ENCODE peak calls at places on chromosomes 16 and 17, in ten cellular contexts. X is mesothelial cell of epicardium; C is RKO; L is transverse colon; P is germinal center; Q is endothelial cell; T is RWPE1; Y is NCI-H1105 treated with DMSO at 0.1 percent for 48 hours; G is Peyer's patch; A is activated CD4-positive, alpha-beta T cell treated with anti-CD3 and anti-CD28 coated beads for 48 hours. Z is an unnamed sample.

GRCh38 chr16:66551362-66551761 is 1.0 kb upstream of the CKLF start:
- DNase-seq in T (no peak), A (peak; percentile 74), C (peak; percentile 84), P (peak; percentile 69), L (peak; percentile 60), Y (no peak), X (no peak), G (no peak), Q (peak; percentile 37), Z (no peak)

GRCh38 chr17:13415877-13416416 is 185.8 kb downstream of the HS3ST3A1 start:
- DNase-seq in C (peak; percentile 18), G (no peak), P (no peak), Y (peak; percentile 74), L (peak; percentile 60), T (no peak), X (peak; percentile 21), A (no peak), Q (no peak), Z (peak; percentile 84)

GRCh38 chr16:55498101-55498500 is 10.8 kb upstream of the LPCAT2 start:
- DNase-seq in Y (no peak), L (no peak), X (no peak), A (no peak), C (no peak), P (no peak), G (no peak), T (no peak), Q (no peak), Z (peak; percentile 25)

GRCh38 chr17:1487939-1488825 is 4.3 kb downstream of the MYO1C start:
- DNase-seq in T (peak; percentile 82), C (peak; percentile 86), Q (peak; percentile 87), G (peak; percentile 91), Y (peak; percentile 10), X (peak; percentile 94), A (peak; percentile 71), L (peak; percentile 90), P (peak; percentile 84), Z (peak; percentile 80)

GRCh38 chr16:57893559-57894389 is 77.2 kb downstream of the CNGB1 start:
- DNase-seq in A (no peak), L (no peak), G (no peak), Q (no peak), T (peak; percentile 75), Y (no peak), X (no peak), C (no peak), P (no peak), Z (peak; percentile 55)

GRCh38 chr17:7446669-7447068 is 1.8 kb downstream of the CHRNB1 start:
- DNase-seq in L (no peak), C (no peak), A (no peak), Q (no peak), Y (peak; percentile 17), T (no peak), X (no peak), P (no peak), G (no peak), Z (no peak)

GRCh38 chr17:63635787-63636186 is 13.6 kb downstream of the MAP3K3 start:
- DNase-seq in G (no peak), X (no peak), Y (no peak), L (no peak), C (no peak), P (no peak), A (no peak), T (no peak), Q (no peak), Z (no peak)

GRCh38 chr17:59366773-59367656 is 35.6 kb downstream of the YPEL2 start:
- DNase-seq in L (peak; percentile 77), T (no peak), A (no peak), P (no peak), Q (no peak), Y (peak; percentile 69), C (no peak), G (peak; percentile 62), X (no peak), Z (peak; percentile 52)

GRCh38 chr17:43598359-43599045 is 52.4 kb upstream of the ETV4 start:
- DNase-seq in X (no peak), Q (no peak), L (no peak), Y (no peak), G (no peak), T (no peak), P (no peak), A (no peak), C (no peak), Z (no peak)

GRCh38 chr16:30350134-30350871 is 4.8 kb downstream of the CD2BP2 start:
- DNase-seq in P (peak; percentile 56), G (peak; percentile 15), Q (no peak), X (no peak), Y (no peak), T (no peak), A (peak; percentile 28), L (peak; percentile 2), C (no peak), Z (no peak)

GRCh38 chr16:4529085-4530060 is 9.2 kb downstream of the CDIP1 start:
- DNase-seq in L (no peak), Q (no peak), A (peak; percentile 43), X (no peak), Y (no peak), P (peak; percentile 34), C (no peak), G (no peak), T (peak; percentile 27), Z (no peak)

GRCh38 chr17:72545756-72546155 is 424.9 kb downstream of the SOX9 start:
- DNase-seq in X (no peak), A (no peak), T (no peak), P (no peak), L (no peak), Y (no peak), C (no peak), Q (no peak), G (no peak), Z (no peak)

GRCh38 chr16:10514369-10515055 is 65.9 kb downstream of the EMP2 start:
- DNase-seq in C (peak; percentile 57), P (peak; percentile 64), Y (peak; percentile 43), Q (peak; percentile 57), T (peak; percentile 67), X (no peak), A (peak; percentile 62), L (peak; percentile 37), G (no peak), Z (peak; percentile 56)